ENCODE peak calls at places on chromosome 21, in eight cellular contexts. Z is foreskin fibroblast, S is kidney epithelial cell, N is AG10803, J is AG04450, M is stomach, H is cardiac fibroblast, X is epithelial cell of proximal tubule. K is an unnamed sample.

GRCh38 chr21:45935628-45936027 is 45.9 kb upstream of the COL6A1 start:
- DNase-seq in Z (peak), S (no peak), N (peak), J (no peak), M (no peak), H (peak), X (no peak), K (no peak)

GRCh38 chr21:39504230-39504629 is 52.5 kb downstream of the SH3BGR start:
- DNase-seq in Z (no peak), S (no peak), N (no peak), J (no peak), M (no peak), H (no peak), X (no peak), K (no peak)

GRCh38 chr21:42939581-42940413 is 14.4 kb upstream of the ERVH48-1 start:
- DNase-seq in Z (peak), S (peak), N (peak), J (peak), M (peak), H (peak), X (peak), K (peak)

GRCh38 chr21:43734830-43735229 is 15.9 kb downstream of the PDXK start:
- DNase-seq in Z (no peak), S (no peak), N (peak), J (no peak), M (peak), H (no peak), X (no peak), K (no peak)

GRCh38 chr21:46254208-46254975 is 25.8 kb upstream of the LSS start:
- DNase-seq in Z (no peak), S (no peak), N (no peak), J (no peak), M (no peak), H (no peak), X (no peak), K (no peak)

GRCh38 chr21:31444061-31444460 is 100.0 kb upstream of the TIAM1 start:
- DNase-seq in Z (peak), S (no peak), N (peak), J (no peak), M (no peak), H (peak), X (no peak), K (no peak)

GRCh38 chr21:44991538-44992483 is 52.0 kb downstream of the SLX9 start:
- DNase-seq in Z (peak), S (no peak), N (no peak), J (peak), M (no peak), H (no peak), X (no peak), K (no peak)

GRCh38 chr21:42038393-42038792 is 28.2 kb upstream of the ZBTB21 start:
- DNase-seq in Z (no peak), S (no peak), N (no peak), J (no peak), M (no peak), H (no peak), X (no peak), K (no peak)

GRCh38 chr21:45322231-45322959 is 34.7 kb upstream of the POFUT2 start:
- DNase-seq in Z (no peak), S (no peak), N (no peak), J (no peak), M (no peak), H (no peak), X (no peak), K (no peak)

GRCh38 chr21:31874817-31875216 is 2.0 kb downstream of the HUNK start:
- DNase-seq in Z (no peak), S (no peak), N (no peak), J (no peak), M (no peak), H (no peak), X (no peak), K (no peak)

GRCh38 chr21:36820176-36821031 is 121.5 kb downstream of the SIM2 start:
- DNase-seq in Z (no peak), S (no peak), N (no peak), J (no peak), M (no peak), H (no peak), X (no peak), K (no peak)

GRCh38 chr21:28723666-28724065 is 269.0 kb downstream of the LTN1 start:
- DNase-seq in Z (no peak), S (no peak), N (peak), J (no peak), M (no peak), H (no peak), X (no peak), K (no peak)

GRCh38 chr21:29581393-29581792 is 282.7 kb downstream of the BACH1 start:
- DNase-seq in Z (no peak), S (no peak), N (no peak), J (no peak), M (no peak), H (no peak), X (peak), K (no peak)

GRCh38 chr21:44425307-44425894 is 29.9 kb upstream of the LRRC3 start:
- DNase-seq in Z (no peak), S (no peak), N (no peak), J (no peak), M (no peak), H (no peak), X (no peak), K (no peak)

GRCh38 chr21:31623664-31624063 is 35.8 kb upstream of the SOD1 start:
- DNase-seq in Z (no peak), S (no peak), N (no peak), J (no peak), M (no peak), H (no peak), X (no peak), K (no peak)

GRCh38 chr21:45475004-45475685 is 67.1 kb downstream of the SLC19A1 start:
- DNase-seq in Z (no peak), S (no peak), N (no peak), J (no peak), M (no peak), H (no peak), X (no peak), K (no peak)

GRCh38 chr21:36966846-36967657 is 583 bp upstream of the HLCS start:
- DNase-seq in Z (peak), S (no peak), N (no peak), J (no peak), M (no peak), H (peak), X (no peak), K (no peak)

GRCh38 chr21:42218836-42219605 is at the start of gene ABCG1:
- DNase-seq in Z (peak), S (no peak), N (no peak), J (no peak), M (peak), H (peak), X (no peak), K (no peak)

GRCh38 chr21:16419188-16419874 is 689.5 kb downstream of the USP25 start:
- DNase-seq in Z (peak), S (no peak), N (peak), J (peak), M (peak), H (peak), X (no peak), K (peak)

GRCh38 chr21:36150192-36150711 is 6.4 kb upstream of the DOP1B start:
- DNase-seq in Z (peak), S (no peak), N (peak), J (no peak), M (no peak), H (peak), X (no peak), K (no peak)

GRCh38 chr21:29104239-29104708 is 26.2 kb upstream of the MAP3K7CL start:
- DNase-seq in Z (peak), S (no peak), N (no peak), J (no peak), M (no peak), H (no peak), X (peak), K (no peak)

GRCh38 chr21:41750051-41750450 is 16.8 kb downstream of the RIPK4 start:
- DNase-seq in Z (peak), S (no peak), N (no peak), J (no peak), M (no peak), H (no peak), X (no peak), K (no peak)

GRCh38 chr21:31157756-31158155 is 119.5 kb upstream of the KRTAP19-8 start:
- DNase-seq in Z (no peak), S (no peak), N (no peak), J (no peak), M (no peak), H (no peak), X (no peak), K (no peak)

GRCh38 chr21:42262826-42263225 is 43.9 kb downstream of the ABCG1 start:
- DNase-seq in Z (no peak), S (no peak), N (no peak), J (no peak), M (peak), H (peak), X (no peak), K (no peak)

GRCh38 chr21:45281411-45282282 is 6.0 kb downstream of the POFUT2 start:
- DNase-seq in Z (no peak), S (no peak), N (no peak), J (no peak), M (peak), H (no peak), X (no peak), K (no peak)

GRCh38 chr21:25560151-25560783 is 47.0 kb downstream of the MRPL39 start:
- DNase-seq in Z (peak), S (no peak), N (no peak), J (no peak), M (no peak), H (no peak), X (no peak), K (no peak)

GRCh38 chr21:36437745-36438128 is 42.2 kb downstream of the CLDN14 start:
- DNase-seq in Z (peak), S (no peak), N (peak), J (peak), M (peak), H (peak), X (no peak), K (no peak)

GRCh38 chr21:25464275-25464674 is 143.0 kb downstream of the MRPL39 start:
- DNase-seq in Z (no peak), S (no peak), N (no peak), J (no peak), M (no peak), H (peak), X (no peak), K (no peak)

GRCh38 chr21:38159355-38159754 is 97.4 kb upstream of the KCNJ15 start:
- DNase-seq in Z (peak), S (no peak), N (peak), J (peak), M (peak), H (peak), X (peak), K (peak)
- TF ChIP-seq CTCF in Z (peak), S (peak), N (peak), J (peak), M (peak), H (peak), X (peak), K (peak)

DNA sequence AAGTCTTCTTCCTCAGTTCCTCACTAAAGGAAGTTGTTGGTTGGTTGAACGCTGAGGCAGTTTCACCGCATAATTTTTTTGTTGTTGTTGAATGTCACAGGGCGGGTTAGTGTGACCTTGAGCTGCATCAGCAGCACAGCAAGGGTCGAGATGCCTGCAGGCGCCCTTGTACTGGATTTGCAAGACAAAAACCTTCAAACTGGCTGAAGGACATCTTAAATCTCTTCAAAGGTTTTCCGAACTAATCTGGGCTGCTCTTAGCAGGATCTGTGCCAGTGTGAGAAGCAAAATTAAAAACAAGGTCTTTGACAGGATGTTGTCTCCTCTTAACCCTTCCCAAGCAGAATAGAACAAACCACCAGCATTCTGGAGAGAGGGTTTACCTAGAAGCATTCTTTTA is 59.4 kb downstream of the NRIP1 start:
- DNase-seq in Z (peak), S (no peak), N (peak), J (no peak), M (no peak), H (peak), X (no peak), K (no peak)
- H3K4me3 ChIP-seq in Z (peak), S (no peak), N (peak), J (peak), M (no peak), H (peak), X (no peak), K (no peak)

GRCh38 chr21:21163904-21164303 is 165.7 kb downstream of the NCAM2 start:
- DNase-seq in Z (peak), S (peak), N (peak), J (peak), M (peak), H (peak), X (peak), K (peak)
- TF ChIP-seq CTCF in Z (peak), S (peak), N (peak), J (peak), M (peak), H (peak), X (peak), K (peak)

GRCh38 chr21:34701726-34702125 is 32.9 kb downstream of the CLIC6 start:
- DNase-seq in Z (peak), S (no peak), N (peak), J (no peak), M (no peak), H (no peak), X (no peak), K (no peak)
- H3K4me3 ChIP-seq in Z (no peak), S (no peak), N (no peak), J (no peak), M (no peak), H (no peak), X (no peak), K (no peak)

GRCh38 chr21:33207471-33208149 is 22.1 kb upstream of the IFNAR2 start:
- DNase-seq in Z (no peak), S (no peak), N (no peak), J (no peak), M (no peak), H (no peak), X (no peak), K (no peak)
- TF ChIP-seq CTCF in Z (no peak), S (no peak), N (no peak), J (no peak), M (no peak), H (no peak), X (no peak), K (no peak)

K was measured in HFF-Myc.